ENCODE peak calls at places on chromosomes 4 and X, in nine cellular contexts. C, Z, H, P, K, R, W, B and N are unnamed samples.

GRCh38 chrX:44747317-44747716 is 96.5 kb upstream of the DUSP21 start:
- DNase-seq in C (no peak), Z (no peak), H (no peak), P (no peak), K (no peak), R (no peak), W (no peak), B (no peak), N (no peak)

GRCh38 chrX:123797543-123798447 is 62.1 kb upstream of the XIAP start:
- DNase-seq in C (no peak), Z (no peak), H (no peak), P (no peak), K (no peak), R (no peak), W (no peak), B (no peak), N (no peak)

GRCh38 chr4:145804134-145804533 is 124.2 kb downstream of the C4orf51 start:
- DNase-seq in C (no peak), Z (no peak), H (no peak), P (no peak), K (peak; percentile 95), R (no peak), W (no peak), B (no peak), N (no peak)

GRCh38 chr4:127001898-127002297 is 630.9 kb upstream of the INTU start:
- DNase-seq in C (no peak), Z (no peak), H (no peak), P (no peak), K (no peak), R (no peak), W (no peak), B (no peak), N (no peak)

GRCh38 chr4:113094802-113095201 is 45.3 kb downstream of the ANK2 start:
- DNase-seq in C (no peak), Z (no peak), H (no peak), P (peak; percentile 63), K (no peak), R (no peak), W (no peak), B (no peak), N (no peak)

GRCh38 chr4:6241062-6241845 is 28.4 kb upstream of the WFS1 start:
- DNase-seq in C (no peak), Z (no peak), H (peak; percentile 39), P (no peak), K (no peak), R (no peak), W (no peak), B (no peak), N (no peak)

GRCh38 chr4:169931996-169932395 is 94.2 kb downstream of the MFAP3L start:
- DNase-seq in C (no peak), Z (no peak), H (no peak), P (no peak), K (no peak), R (no peak), W (no peak), B (no peak), N (no peak)

GRCh38 chr4:155442267-155443105 is 65.7 kb upstream of the MAP9 start:
- DNase-seq in C (peak; percentile 70), Z (peak; percentile 87), H (peak; percentile 67), P (peak; percentile 79), K (peak; percentile 76), R (peak; percentile 76), W (peak; percentile 23), B (peak; percentile 35), N (peak; percentile 72)

DNA sequence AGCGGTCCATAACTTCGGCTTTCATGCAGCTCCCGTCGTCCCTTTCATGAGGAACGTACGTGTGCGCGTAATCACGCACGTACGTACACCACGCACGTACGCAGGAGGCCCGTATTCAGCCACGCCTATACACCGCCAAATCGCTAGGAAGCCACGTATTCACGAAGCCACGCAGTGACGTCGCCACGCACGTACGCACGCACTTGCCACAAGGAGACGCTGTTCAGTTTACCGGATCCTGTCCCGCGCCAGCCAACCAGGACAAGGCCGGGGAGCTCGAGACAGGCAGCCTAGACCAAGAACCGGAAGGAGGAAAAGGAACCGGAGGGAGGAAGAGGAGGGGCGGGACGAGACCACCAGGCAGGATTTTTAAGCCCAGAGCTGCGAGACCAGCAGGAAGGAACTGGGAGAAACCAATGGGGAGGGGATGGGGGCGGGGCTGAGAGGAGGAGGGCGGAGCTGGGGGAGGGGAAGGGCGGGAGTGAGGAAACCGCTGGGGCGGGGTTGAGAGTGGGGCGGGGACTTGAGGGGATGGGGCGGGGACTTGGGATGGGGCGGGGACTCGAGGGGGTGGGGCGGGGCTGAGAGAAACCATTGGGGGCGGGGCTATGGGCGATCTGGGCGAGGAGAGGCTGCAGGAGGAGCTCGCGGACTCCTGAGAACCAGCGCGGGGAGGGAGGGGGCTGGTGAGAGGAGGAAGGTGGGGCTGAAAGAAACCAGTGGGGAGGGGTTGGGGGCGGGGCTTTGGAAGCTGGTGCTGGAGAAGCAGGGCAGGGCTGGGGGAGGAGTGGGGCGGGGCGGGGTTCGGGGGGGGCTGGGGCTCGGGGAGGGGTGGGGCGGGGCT is at the start of gene EOLA2:
- DNase-seq in C (peak; percentile 93), Z (peak; percentile 92), H (peak; percentile 92), P (peak; percentile 92), K (peak; percentile 99), R (peak; percentile 95), W (peak; percentile 92), B (peak; percentile 91), N (peak; percentile 89)
- TF ChIP-seq CTCF in C (peak; percentile 43), Z (peak; percentile 56), H (peak; percentile 64), P (peak; percentile 65), K (peak; percentile 81), R (peak; percentile 75), W (peak; percentile 50), B (peak; percentile 56), N (peak; percentile 41)

GRCh38 chr4:82890602-82890912 is 396 bp downstream of the SEC31A start:
- DNase-seq in C (no peak), Z (no peak), H (no peak), P (no peak), K (no peak), R (no peak), W (no peak), B (peak; percentile 21), N (no peak)

GRCh38 chr4:82892467-82892802 is 1.5 kb upstream of the SEC31A start:
- DNase-seq in C (no peak), Z (no peak), H (no peak), P (no peak), K (no peak), R (no peak), W (no peak), B (no peak), N (no peak)

GRCh38 chr4:82890913-82891727 is at the start of gene SEC31A:
- DNase-seq in C (peak; percentile 96), Z (peak; percentile 98), H (peak; percentile 99), P (peak; percentile 97), K (peak; percentile 92), R (peak; percentile 97), W (peak; percentile 92), B (peak; percentile 75), N (peak; percentile 96)

GRCh38 chr4:82893942-82894341 is 3.0 kb upstream of the SEC31A start:
- DNase-seq in C (no peak), Z (no peak), H (no peak), P (no peak), K (no peak), R (no peak), W (no peak), B (no peak), N (peak; percentile 35)

DNA sequence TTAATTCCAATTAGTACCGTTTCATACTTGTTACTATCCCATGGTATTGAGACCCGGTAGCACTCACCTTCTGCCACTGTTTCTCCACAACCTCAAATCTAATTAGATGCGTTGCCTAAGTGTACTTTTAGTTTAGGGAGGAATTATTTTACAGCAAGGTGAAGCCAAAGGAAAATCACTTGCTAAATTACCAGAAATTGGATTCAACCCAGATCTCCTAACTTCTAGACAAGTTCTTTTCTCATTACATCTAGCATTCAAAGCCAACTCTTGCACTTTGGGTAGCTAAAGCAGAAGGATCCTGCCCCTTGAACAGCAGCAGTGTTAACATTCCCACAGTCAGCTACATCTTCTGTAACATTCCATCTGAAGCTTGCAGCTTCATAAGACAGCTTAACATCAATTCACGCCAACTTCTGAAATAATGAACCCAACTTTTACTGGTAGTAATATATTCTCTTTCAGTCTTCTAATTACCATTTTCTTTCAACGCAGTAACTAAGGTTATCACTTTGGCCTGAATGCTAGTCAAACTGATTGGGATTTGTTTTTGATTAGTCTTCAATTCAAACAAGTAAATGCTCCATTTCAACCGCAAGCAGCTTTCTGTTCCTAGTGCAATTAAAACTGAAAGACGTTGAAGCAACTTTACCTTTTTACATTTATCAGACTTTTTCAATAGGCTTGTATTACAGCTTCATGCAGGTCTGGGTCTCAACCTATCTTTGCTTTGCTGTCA is 944 bp upstream of the SEC31A start:
- DNase-seq in C (no peak), Z (no peak), H (no peak), P (peak; percentile 24), K (peak; percentile 35), R (no peak), W (no peak), B (no peak), N (no peak)
- H3K4me3 ChIP-seq in C (peak overlapping the region; percentile 66), Z (peak overlapping the region; percentile 84), H (peak overlapping the region; percentile 56), P (peak overlapping the region; percentile 93), K (peak overlapping the region; percentile 94), R (no peak overlapping the region), W (peak overlapping the region; percentile 89), B (peak overlapping the region; percentile 87), N (peak overlapping the region; percentile 73)

GRCh38 chr4:56425518-56425917 is 9.9 kb downstream of the PPAT start:
- DNase-seq in C (no peak), Z (no peak), H (no peak), P (peak; percentile 84), K (no peak), R (no peak), W (no peak), B (no peak), N (no peak)

GRCh38 chr4:56424176-56424575 is 11.2 kb downstream of the PPAT start:
- DNase-seq in C (no peak), Z (no peak), H (no peak), P (no peak), K (no peak), R (no peak), W (no peak), B (no peak), N (no peak)

GRCh38 chr4:56426273-56426672 is 9.1 kb downstream of the PPAT start:
- DNase-seq in C (no peak), Z (no peak), H (no peak), P (no peak), K (no peak), R (no peak), W (no peak), B (no peak), N (no peak)

GRCh38 chr4:56430203-56430602 is 5.2 kb downstream of the PPAT start:
- DNase-seq in C (no peak), Z (no peak), H (no peak), P (no peak), K (no peak), R (no peak), W (no peak), B (no peak), N (no peak)

GRCh38 chr4:56424697-56425514 is 10.5 kb downstream of the PPAT start:
- DNase-seq in C (no peak), Z (no peak), H (no peak), P (peak; percentile 56), K (peak; percentile 45), R (peak; percentile 17), W (no peak), B (no peak), N (no peak)
- TF ChIP-seq CTCF in C (peak; percentile 68), Z (peak; percentile 64), H (peak; percentile 64), P (no peak), K (peak; percentile 65), R (peak; percentile 56), W (peak; percentile 41), B (peak; percentile 50), N (peak; percentile 51)

DNA sequence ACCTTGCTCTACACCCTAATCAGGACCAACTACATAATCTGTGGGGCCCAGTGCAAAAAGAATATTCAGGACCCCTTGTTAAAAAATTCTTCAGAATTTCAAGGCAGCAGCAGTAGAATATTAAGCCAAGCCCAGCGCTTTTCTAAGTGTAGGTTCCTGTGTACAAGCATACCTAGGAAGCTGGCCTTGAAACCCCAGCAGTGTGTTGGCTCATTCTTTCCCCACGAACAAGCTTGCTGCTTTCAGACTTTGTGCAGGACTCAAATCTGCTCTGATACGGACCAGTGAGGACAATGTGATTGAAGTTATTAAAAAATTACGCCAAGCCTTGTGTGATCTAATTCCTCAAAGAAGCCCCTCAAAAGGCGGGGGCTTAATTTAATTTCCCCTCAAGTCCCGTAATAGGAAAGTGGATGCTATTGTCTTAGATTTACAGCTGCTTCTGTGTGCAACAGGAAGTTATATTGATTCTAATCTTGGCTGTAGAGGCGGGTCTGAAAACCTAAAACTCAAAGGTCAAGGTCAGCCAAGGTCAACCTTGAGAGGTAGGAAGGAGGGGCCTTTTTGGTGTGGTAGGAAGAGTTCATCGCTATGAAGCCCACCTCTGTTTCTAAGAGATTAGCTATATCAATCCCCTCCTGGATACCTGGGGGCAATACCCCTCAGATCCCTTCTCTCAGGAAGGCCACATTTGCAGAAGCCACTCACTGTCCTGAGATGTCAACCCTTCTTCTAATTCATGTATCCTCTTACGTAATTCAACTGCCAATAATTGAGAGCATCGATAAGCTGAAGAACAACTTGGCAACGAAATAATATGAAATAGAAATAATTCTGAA is 45.2 kb downstream of the TBC1D9 start:
- DNase-seq in C (no peak), Z (no peak), H (no peak), P (no peak), K (no peak), R (peak; percentile 29), W (no peak), B (no peak), N (no peak)
- H3K4me3 ChIP-seq in C (no peak overlapping the region), Z (no peak overlapping the region), H (no peak overlapping the region), P (no peak overlapping the region), K (no peak overlapping the region), R (no peak overlapping the region), W (no peak overlapping the region), B (no peak overlapping the region), N (no peak overlapping the region)